ENCODE peak calls at places on chromosomes 13 and 19, in ten cellular contexts. Q is right cardiac atrium; C is cardiac fibroblast; F is foreskin fibroblast; D is Peyer's patch; P is epithelial cell of esophagus; S is CD8-positive, alpha-beta memory T cell; Y is ascending aorta; H is spleen; A is HAP-1. Z is an unnamed sample.

GRCh38 chr13:114142640-114143490 is 10.4 kb upstream of the RASA3 start:
- DNase-seq in Q (peak), C (no peak), F (no peak), D (peak), P (peak), S (peak), Y (no peak), H (peak), A (no peak), Z (peak)

GRCh38 chr13:108214511-108215383 is 589 bp downstream of the LIG4 start:
- DNase-seq in Q (peak), C (peak), F (no peak), D (no peak), P (peak), S (no peak), Y (no peak), H (peak), A (no peak), Z (peak)

GRCh38 chr13:27933580-27934328 is 14.0 kb downstream of the PDX1 start:
- DNase-seq in Q (no peak), C (no peak), F (no peak), D (no peak), P (no peak), S (no peak), Y (no peak), H (no peak), A (no peak), Z (no peak)

GRCh38 chr19:46475976-46476375 is 4.6 kb upstream of the PNMA8A start:
- DNase-seq in Q (no peak), C (no peak), F (no peak), D (no peak), P (peak), S (no peak), Y (no peak), H (no peak), A (no peak), Z (no peak)

GRCh38 chr19:37468961-37469777 is at the start of gene ZNF570:
- DNase-seq in Q (peak), C (peak), F (peak), D (peak), P (peak), S (peak), Y (peak), H (peak), A (peak), Z (peak)

GRCh38 chr19:7979011-7979410 is 26.4 kb downstream of the ELAVL1 start:
- DNase-seq in Q (no peak), C (no peak), F (no peak), D (no peak), P (no peak), S (no peak), Y (no peak), H (peak), A (no peak), Z (no peak)

GRCh38 chr19:44745386-44745831 is 3.1 kb upstream of the BCL3 start:
- DNase-seq in Q (peak), C (peak), F (peak), D (peak), P (peak), S (no peak), Y (no peak), H (peak), A (peak), Z (peak)

GRCh38 chr13:113029487-113030258 is 60.7 kb downstream of the MCF2L start:
- DNase-seq in Q (no peak), C (peak), F (peak), D (peak), P (no peak), S (peak), Y (no peak), H (no peak), A (peak), Z (no peak)

GRCh38 chr13:73220966-73221720 is 162.3 kb downstream of the KLF5 start:
- DNase-seq in Q (no peak), C (no peak), F (no peak), D (peak), P (peak), S (no peak), Y (no peak), H (no peak), A (no peak), Z (no peak)

GRCh38 chr13:94674609-94675348 is 37.6 kb downstream of the SOX21 start:
- DNase-seq in Q (peak), C (peak), F (peak), D (no peak), P (peak), S (no peak), Y (no peak), H (no peak), A (peak), Z (no peak)

GRCh38 chr19:55640043-55640576 is 692 bp upstream of the ZNF580 start:
- DNase-seq in Q (peak), C (peak), F (peak), D (peak), P (peak), S (peak), Y (no peak), H (peak), A (no peak), Z (peak)

GRCh38 chr13:31982540-31982939 is 49.0 kb upstream of the FRY start:
- DNase-seq in Q (peak), C (peak), F (peak), D (peak), P (peak), S (no peak), Y (peak), H (no peak), A (no peak), Z (peak)

GRCh38 chr19:2032296-2032941 is 16.9 kb upstream of the BTBD2 start:
- DNase-seq in Q (peak), C (peak), F (peak), D (peak), P (peak), S (no peak), Y (peak), H (peak), A (no peak), Z (peak)

GRCh38 chr13:36436811-36437210 is 4.5 kb downstream of the CCNA1 start:
- DNase-seq in Q (no peak), C (no peak), F (no peak), D (no peak), P (no peak), S (no peak), Y (no peak), H (no peak), A (no peak), Z (no peak)

GRCh38 chr13:71218960-71219359 is 648.0 kb downstream of the DACH1 start:
- DNase-seq in Q (no peak), C (no peak), F (no peak), D (no peak), P (peak), S (no peak), Y (no peak), H (no peak), A (peak), Z (no peak)

GRCh38 chr13:83753912-83754624 is 128.2 kb downstream of the SLITRK1 start:
- DNase-seq in Q (no peak), C (no peak), F (peak), D (no peak), P (peak), S (no peak), Y (no peak), H (no peak), A (no peak), Z (no peak)

DNA sequence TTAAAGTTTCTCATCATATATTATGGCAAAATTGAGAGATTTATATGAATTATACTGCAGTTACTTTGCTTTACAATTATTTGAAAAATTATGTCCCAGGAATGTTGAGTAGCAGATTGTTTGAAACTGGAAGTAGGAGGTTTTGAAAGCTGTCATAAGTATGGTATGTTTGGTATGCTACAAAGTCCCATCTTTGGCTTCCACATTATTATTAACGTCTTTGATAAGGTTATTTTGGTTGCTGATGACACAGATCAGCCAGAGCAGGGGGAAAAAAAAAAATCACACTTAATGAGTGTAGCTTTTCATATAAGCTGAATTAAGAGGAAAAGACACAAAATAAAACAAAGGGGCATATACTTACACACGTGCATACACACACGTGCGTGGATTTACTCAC is 130.1 kb downstream of the SLITRK1 start:
- DNase-seq in Q (no peak), C (peak), F (peak), D (no peak), P (peak), S (no peak), Y (no peak), H (no peak), A (no peak), Z (no peak)
- H3K4me3 ChIP-seq in Q (no peak), C (no peak), F (no peak), D (no peak), P (no peak), S (no peak), Y (no peak), H (no peak), A (no peak), Z (no peak)

DNA sequence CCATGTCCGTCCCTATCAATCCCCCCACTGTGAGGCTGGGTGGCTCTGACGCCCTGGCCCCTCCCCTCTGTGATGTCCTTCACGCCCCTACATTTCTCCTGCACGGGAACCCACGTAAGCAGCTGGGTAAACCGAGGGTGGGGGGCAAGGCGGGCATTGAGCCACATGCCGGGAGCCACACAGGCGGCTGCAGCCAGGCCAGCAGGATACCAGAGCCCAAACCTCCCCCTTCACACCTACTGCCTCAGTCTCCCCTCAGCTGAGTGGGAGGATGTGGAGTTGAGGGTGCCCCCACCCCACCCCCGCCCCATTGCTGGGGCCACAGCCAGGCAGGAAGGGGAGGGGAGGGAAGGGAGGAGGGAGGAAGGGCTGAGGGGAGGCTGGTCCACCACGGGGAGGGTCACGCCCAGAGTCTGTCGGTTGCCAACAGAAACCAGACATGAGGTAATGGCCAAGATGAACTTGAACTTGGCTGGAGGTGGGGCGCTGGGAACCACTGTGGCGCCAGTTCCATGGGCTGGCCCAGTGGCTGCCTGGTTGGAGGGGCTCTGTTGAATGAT is 20.9 kb downstream of the SMIM24 start:
- DNase-seq in Q (peak), C (peak), F (peak), D (no peak), P (no peak), S (no peak), Y (peak), H (no peak), A (no peak), Z (peak)
- H3K4me3 ChIP-seq in Q (no peak), C (no peak), F (no peak), D (no peak), P (no peak), S (no peak), Y (no peak), H (peak), A (no peak), Z (no peak)

DNA sequence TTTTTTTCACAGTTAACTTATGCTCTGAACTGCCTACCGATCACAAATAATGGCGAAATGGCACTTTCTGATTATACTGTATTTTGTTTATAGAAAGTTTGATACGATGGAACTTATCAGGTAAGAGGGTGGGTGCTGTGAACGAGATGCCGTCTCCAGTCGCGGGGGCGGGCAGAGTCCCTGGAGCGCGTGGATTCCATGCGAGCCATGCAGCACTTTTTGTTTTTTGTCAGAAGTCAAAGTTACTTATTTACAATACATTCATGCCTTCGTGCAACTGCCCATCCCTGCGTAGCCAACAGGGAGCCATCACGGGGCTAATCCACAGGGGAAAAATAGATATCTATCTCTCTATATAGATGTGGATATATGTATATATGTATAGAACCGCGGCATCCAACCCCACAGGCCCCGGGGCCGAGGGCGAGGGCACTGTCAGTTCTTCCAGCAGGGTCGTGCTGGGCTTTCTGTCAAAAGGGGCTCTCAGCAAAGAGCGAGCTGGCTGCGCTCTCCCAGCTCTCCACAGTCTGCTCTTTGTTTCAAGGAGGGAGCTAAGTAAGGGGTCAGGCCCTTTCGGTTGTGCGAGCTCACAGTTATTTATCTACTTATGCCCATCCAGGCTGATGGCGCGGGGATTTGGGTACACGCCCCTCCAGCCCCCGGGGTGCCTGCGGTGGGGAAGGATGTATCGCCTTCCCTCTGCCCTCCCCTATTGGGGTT is 3.4 kb downstream of the SLITRK1 start:
- DNase-seq in Q (no peak), C (no peak), F (no peak), D (no peak), P (no peak), S (no peak), Y (no peak), H (peak), A (no peak), Z (no peak)
- H3K4me3 ChIP-seq in Q (no peak), C (peak), F (peak), D (no peak), P (peak), S (no peak), Y (peak), H (no peak), A (no peak), Z (no peak)

GRCh38 chr19:41437944-41438574 is 1.7 kb downstream of the DMAC2 start:
- DNase-seq in Q (no peak), C (no peak), F (no peak), D (peak), P (no peak), S (no peak), Y (no peak), H (no peak), A (no peak), Z (peak)
- H3K4me3 ChIP-seq in Q (no peak), C (no peak), F (no peak), D (no peak), P (no peak), S (no peak), Y (no peak), H (no peak), A (no peak), Z (no peak)

GRCh38 chr19:58364127-58364526 is 1.6 kb upstream of the ZNF497 start:
- DNase-seq in Q (no peak), C (no peak), F (no peak), D (no peak), P (no peak), S (no peak), Y (no peak), H (no peak), A (no peak), Z (no peak)
- H3K4me3 ChIP-seq in Q (no peak), C (no peak), F (no peak), D (no peak), P (no peak), S (no peak), Y (no peak), H (no peak), A (no peak), Z (no peak)

GRCh38 chr19:58009666-58010301 is 7.2 kb upstream of the ZNF606 start:
- DNase-seq in Q (peak), C (peak), F (peak), D (peak), P (peak), S (peak), Y (no peak), H (peak), A (no peak), Z (peak)
- H3K4me3 ChIP-seq in Q (peak), C (peak), F (peak), D (peak), P (peak), S (no peak), Y (peak), H (peak), A (no peak), Z (no peak)

GRCh38 chr13:92365904-92366303 is 860.7 kb upstream of the GPC6 start:
- DNase-seq in Q (no peak), C (no peak), F (no peak), D (no peak), P (no peak), S (no peak), Y (no peak), H (no peak), A (no peak), Z (no peak)

GRCh38 chr13:92362717-92363116 is 863.9 kb upstream of the GPC6 start:
- DNase-seq in Q (no peak), C (peak), F (no peak), D (no peak), P (no peak), S (no peak), Y (no peak), H (no peak), A (no peak), Z (no peak)
- H3K4me3 ChIP-seq in Q (no peak), C (no peak), F (no peak), D (no peak), P (no peak), S (no peak), Y (no peak), H (no peak), A (no peak), Z (no peak)

GRCh38 chr13:99496322-99497142 is 4.7 kb upstream of the TM9SF2 start:
- DNase-seq in Q (peak), C (peak), F (peak), D (peak), P (no peak), S (peak), Y (peak), H (peak), A (peak), Z (no peak)
- H3K4me3 ChIP-seq in Q (peak), C (no peak), F (peak), D (peak), P (no peak), S (peak), Y (peak), H (peak), A (peak), Z (peak)

Z was measured in upper lobe of right lung.